ENCODE peak calls at places on chromosome 20, in ten cellular contexts. R, T, O, P, I, U, Q, S, Z and D are unnamed samples.

GRCh38 chr20:22663528-22664025 is 79.2 kb upstream of the FOXA2 start:
- DNase-seq in Z (no peak), O (no peak), I (no peak), S (no peak), P (no peak), Q (no peak), U (no peak), R (no peak), T (no peak), D (no peak)

GRCh38 chr20:20003088-20003954 is 13.8 kb upstream of the NAA20 start:
- DNase-seq in U (no peak), Q (no peak), R (peak), T (peak), O (peak), I (peak), P (peak), Z (no peak), S (no peak), D (no peak)

GRCh38 chr20:2397595-2398145 is 17.0 kb downstream of the TGM6 start:
- DNase-seq in I (no peak), T (no peak), S (no peak), Q (no peak), R (no peak), P (no peak), U (no peak), Z (no peak), O (no peak), D (no peak)

GRCh38 chr20:25254986-25255680 is 7.2 kb downstream of the PYGB start:
- DNase-seq in T (no peak), Z (no peak), I (peak), Q (no peak), R (no peak), O (no peak), S (no peak), P (no peak), U (peak), D (no peak)

GRCh38 chr20:32130965-32131364 is 21.5 kb downstream of the TM9SF4 start:
- DNase-seq in S (no peak), P (no peak), O (no peak), U (no peak), R (no peak), Q (no peak), I (no peak), T (no peak), Z (no peak), D (no peak)

GRCh38 chr20:32628960-32629530 is 43.9 kb upstream of the NOL4L start:
- DNase-seq in S (no peak), I (no peak), Q (no peak), U (no peak), Z (no peak), O (no peak), R (no peak), P (no peak), T (no peak), D (no peak)

GRCh38 chr20:7971536-7972285 is 31.5 kb upstream of the HAO1 start:
- DNase-seq in R (peak), I (no peak), Q (no peak), T (peak), O (no peak), S (no peak), P (no peak), U (no peak), Z (no peak), D (no peak)

GRCh38 chr20:18701969-18702368 is 111.6 kb upstream of the SCP2D1 start:
- DNase-seq in P (no peak), Z (no peak), Q (no peak), S (no peak), U (no peak), I (no peak), R (no peak), O (no peak), T (no peak), D (no peak)

GRCh38 chr20:18057106-18057993 is at the start of gene OVOL2:
- DNase-seq in U (no peak), P (peak), R (no peak), I (peak), Z (peak), Q (no peak), S (no peak), O (no peak), T (peak), D (no peak)

GRCh38 chr20:24970743-24971142 is 21.7 kb downstream of the CST7 start:
- DNase-seq in T (no peak), S (no peak), I (no peak), O (no peak), Q (no peak), Z (no peak), P (no peak), U (no peak), R (no peak), D (no peak)

GRCh38 chr20:42123981-42124473 is 505.9 kb upstream of the CHD6 start:
- DNase-seq in T (no peak), S (no peak), R (no peak), P (no peak), I (no peak), U (no peak), Q (no peak), O (no peak), Z (no peak), D (no peak)